ENCODE peak calls at places on chromosomes 2 and 18, in nine cellular contexts. K is MM.1S, D is psoas muscle, U is body of pancreas, H is heart left ventricle, N is esophagus squamous epithelium, E is stomach, I is cardiac fibroblast, O is tibial artery. F is an unnamed sample.
A peak's percentile ranks its signal among the peaks of the same experiment; 100 is the strongest.

GRCh38 chr2:62343636-62344349 is 147.9 kb downstream of the B3GNT2 start:
- DNase-seq in H (no peak), K (no peak), I (no peak), O (no peak), E (no peak), D (no peak), N (no peak), U (no peak), F (no peak)

GRCh38 chr2:42297322-42297936 is 63.6 kb downstream of the COX7A2L start:
- DNase-seq in U (no peak), K (peak; percentile 58), N (no peak), D (no peak), E (no peak), H (no peak), I (no peak), O (no peak), F (no peak)

GRCh38 chr2:217934321-217935131 is 68.3 kb downstream of the TNS1 start:
- DNase-seq in H (no peak), D (peak; percentile 91), O (peak; percentile 89), U (peak; percentile 53), K (no peak), N (no peak), I (peak; percentile 76), E (no peak), F (peak; percentile 97)

GRCh38 chr2:2320486-2321249 is 10.4 kb downstream of the MYT1L start:
- DNase-seq in I (no peak), D (no peak), E (no peak), U (no peak), N (no peak), O (no peak), K (no peak), H (no peak), F (no peak)

GRCh38 chr18:55272510-55273243 is 313.4 kb upstream of the CCDC68 start:
- DNase-seq in D (no peak), U (peak; percentile 11), E (no peak), K (no peak), N (no peak), I (no peak), H (no peak), O (no peak), F (peak; percentile 84)

GRCh38 chr2:217756375-217757107 is 246.3 kb downstream of the TNS1 start:
- DNase-seq in K (peak; percentile 15), H (peak; percentile 74), U (peak; percentile 51), I (peak; percentile 63), N (no peak), E (peak; percentile 61), O (peak; percentile 80), D (peak; percentile 87), F (peak; percentile 37)

GRCh38 chr2:113136828-113137775 is 9.7 kb downstream of the IL1RN start:
- DNase-seq in I (peak; percentile 61), O (no peak), U (peak; percentile 45), D (no peak), E (peak; percentile 55), K (peak; percentile 54), H (no peak), N (no peak), F (peak; percentile 50)

GRCh38 chr18:31267823-31268481 is 50.0 kb upstream of the DSG1 start:
- DNase-seq in E (no peak), K (no peak), U (no peak), N (no peak), D (no peak), H (no peak), O (no peak), I (no peak), F (no peak)

GRCh38 chr2:3519255-3520190 is at the start of gene ADI1:
- DNase-seq in O (peak; percentile 93), D (peak; percentile 90), K (peak; percentile 86), N (peak; percentile 43), H (peak; percentile 84), U (peak; percentile 82), I (peak; percentile 85), E (peak; percentile 89), F (peak; percentile 63)

GRCh38 chr2:42135381-42136312 is 33.5 kb upstream of the EML4 start:
- DNase-seq in I (no peak), H (no peak), U (no peak), D (no peak), K (no peak), E (no peak), O (no peak), N (no peak), F (no peak)

GRCh38 chr18:48410095-48410920 is 1.1 kb upstream of the ZBTB7C start:
- DNase-seq in O (peak; percentile 96), N (peak; percentile 9), I (peak; percentile 85), E (peak; percentile 94), K (peak; percentile 91), D (peak; percentile 96), U (peak; percentile 89), H (peak; percentile 94), F (peak; percentile 73)

GRCh38 chr2:134218414-134218813 is 35.5 kb upstream of the MGAT5 start:
- DNase-seq in N (no peak), I (no peak), D (no peak), E (no peak), U (no peak), K (no peak), O (no peak), H (no peak), F (no peak)

GRCh38 chr2:25331686-25332365 is 9.9 kb downstream of the DNMT3A start:
- DNase-seq in U (no peak), O (no peak), E (no peak), D (peak; percentile 58), H (no peak), K (no peak), I (no peak), N (no peak), F (peak; percentile 29)

GRCh38 chr2:233691443-233692433 is 952 bp upstream of the UGT1A6 start:
- DNase-seq in U (no peak), D (no peak), I (no peak), N (no peak), K (no peak), E (peak; percentile 75), H (no peak), O (no peak), F (no peak)

GRCh38 chr2:149037851-149038250 is 648 bp upstream of the LYPD6B start:
- DNase-seq in O (no peak), K (no peak), H (no peak), N (no peak), I (no peak), E (peak; percentile 53), U (peak; percentile 56), D (no peak), F (no peak)

GRCh38 chr2:241359481-241360045 is 3.5 kb downstream of the FARP2 start:
- DNase-seq in O (no peak), I (no peak), K (no peak), E (no peak), D (no peak), U (no peak), N (no peak), H (no peak), F (no peak)

GRCh38 chr2:157404363-157404762 is 39.5 kb downstream of the CYTIP start:
- DNase-seq in N (no peak), I (no peak), E (no peak), D (no peak), O (no peak), K (peak; percentile 87), U (no peak), H (no peak), F (peak; percentile 12)

GRCh38 chr2:69449906-69450305 is 12.7 kb upstream of the NFU1 start:
- DNase-seq in D (no peak), H (no peak), K (no peak), O (no peak), N (no peak), E (no peak), U (no peak), I (no peak), F (peak; percentile 14)

GRCh38 chr2:120722603-120723421 is 12.9 kb upstream of the GLI2 start:
- DNase-seq in K (no peak), N (no peak), I (peak; percentile 73), U (no peak), O (peak; percentile 42), D (no peak), H (no peak), E (peak; percentile 14), F (peak; percentile 93)

GRCh38 chr2:189657867-189658266 is 3.4 kb upstream of the ASNSD1 start:
- DNase-seq in E (peak; percentile 54), O (no peak), K (peak; percentile 93), H (peak; percentile 20), N (no peak), I (peak; percentile 98), U (no peak), D (no peak), F (no peak)

DNA sequence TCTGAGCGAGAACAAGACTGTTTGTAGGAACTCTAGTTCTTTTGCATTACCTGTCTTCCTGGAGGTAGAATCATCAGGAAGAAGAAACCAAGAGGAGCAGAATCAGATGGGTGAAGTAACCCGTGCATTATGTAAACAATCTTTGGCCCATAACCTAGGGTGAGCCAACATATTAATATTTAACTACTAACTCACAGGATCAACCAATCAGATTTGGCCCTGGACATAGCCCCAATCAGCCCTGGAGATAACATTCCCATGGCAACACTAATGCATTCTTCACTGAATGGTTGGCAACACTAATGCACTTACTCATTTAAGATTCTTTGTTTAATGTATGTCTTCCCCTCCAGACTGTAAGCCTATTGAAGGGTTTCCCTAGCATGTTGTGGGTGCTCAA is 72.0 kb upstream of the CTAGE1 start:
- DNase-seq in N (no peak), D (no peak), E (no peak), K (no peak), I (no peak), O (no peak), H (no peak), U (peak; percentile 51), F (peak; percentile 19)
- TF ChIP-seq CTCF in N (no peak), D (no peak), E (no peak), K (no peak), I (no peak), O (no peak), H (no peak), U (no peak), F (no peak)

GRCh38 chr2:29921560-29921915 is at the start of gene ALK:
- DNase-seq in U (peak; percentile 88), E (peak; percentile 87), H (peak; percentile 87), I (peak; percentile 73), D (peak; percentile 91), O (peak; percentile 78), N (peak; percentile 2), K (peak; percentile 92), F (peak; percentile 73)
- H3K4me3 ChIP-seq in U (no peak within 1 kb of the TSS), E (peak within 1 kb of the TSS; percentile 51), H (peak within 1 kb of the TSS; percentile 16), I (peak within 1 kb of the TSS; percentile 14), D (peak within 1 kb of the TSS; percentile 62), O (peak within 1 kb of the TSS; percentile 44), N (peak within 1 kb of the TSS; percentile 18), K (peak within 1 kb of the TSS; percentile 61), F (no peak within 1 kb of the TSS)

GRCh38 chr2:126634273-126634861 is 21.6 kb upstream of the GYPC start:
- DNase-seq in H (no peak), I (no peak), D (no peak), K (peak; percentile 24), U (no peak), O (no peak), N (no peak), E (no peak), F (peak; percentile 15)
- TF ChIP-seq CTCF in H (peak; percentile 44), I (peak; percentile 40), D (peak; percentile 35), K (peak; percentile 65), U (peak; percentile 51), O (no peak), N (no peak), E (no peak), F (peak; percentile 51)

DNA sequence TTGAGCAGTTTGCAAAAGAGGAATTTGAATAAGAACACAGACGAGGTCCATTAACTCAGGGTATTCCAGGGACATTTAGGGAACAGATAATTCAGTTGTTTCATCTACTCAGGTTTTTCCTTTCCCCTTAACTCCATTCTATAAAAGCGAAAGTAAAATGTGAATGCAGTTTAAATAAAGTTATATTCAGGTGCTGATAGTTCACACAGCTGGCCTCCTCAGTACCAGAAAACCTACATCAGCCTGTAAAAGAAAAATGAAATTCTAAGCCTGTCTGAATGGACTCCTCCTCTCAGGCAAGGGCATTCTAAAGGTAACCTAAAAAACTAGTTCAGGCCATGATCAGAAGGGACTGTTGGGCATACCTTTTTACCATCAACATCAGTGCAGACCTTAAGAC is 873.8 kb downstream of the SUCLG1 start:
- DNase-seq in N (no peak), D (no peak), H (no peak), O (no peak), I (no peak), E (no peak), K (peak; percentile 13), U (no peak), F (no peak)
- H3K4me3 ChIP-seq in N (no peak overlapping the region), D (no peak overlapping the region), H (no peak overlapping the region), O (no peak overlapping the region), I (no peak overlapping the region), E (no peak overlapping the region), K (peak overlapping the region; percentile 19), U (no peak overlapping the region), F (no peak overlapping the region)

F was measured in fibroblast of mammary gland.